ENCODE peak calls at places on chromosomes 6 and 20, in seven cellular contexts. B is heart left ventricle, N is GM10248, H is left cardiac atrium, C is mesenteric fat pad, W is cortex of kidney, Z is amniotic stem cell. J is an unnamed sample.

GRCh38 chr20:21918398-21918797 is 212.9 kb downstream of the PAX1 start:
- DNase-seq in Z (no peak), B (no peak), C (no peak), H (no peak), N (no peak), W (no peak), J (no peak)

GRCh38 chr6:134983823-134984222 is 33.9 kb upstream of the ALDH8A1 start:
- DNase-seq in Z (no peak), N (no peak), H (no peak), W (no peak), B (no peak), C (no peak), J (no peak)

GRCh38 chr6:128723667-128724066 is 159.3 kb upstream of the LAMA2 start:
- DNase-seq in C (no peak), W (no peak), B (no peak), Z (no peak), N (no peak), H (no peak), J (no peak)

GRCh38 chr6:153170511-153170910 is 39.4 kb upstream of the RGS17 start:
- DNase-seq in N (no peak), B (no peak), H (no peak), Z (no peak), W (no peak), C (no peak), J (peak)

GRCh38 chr20:50844430-50845100 is 49.7 kb downstream of the BCAS4 start:
- DNase-seq in N (peak), H (peak), B (no peak), Z (no peak), W (no peak), C (no peak), J (peak)

GRCh38 chr6:166041277-166041676 is 126.4 kb downstream of the TBXT start:
- DNase-seq in N (no peak), Z (no peak), H (no peak), W (no peak), B (no peak), C (no peak), J (no peak)

GRCh38 chr6:39776581-39776980 is 15.6 kb upstream of the DAAM2 start:
- DNase-seq in N (no peak), B (no peak), C (no peak), H (no peak), W (no peak), Z (no peak), J (no peak)

GRCh38 chr20:24102749-24103148 is 114.2 kb upstream of the GGTLC1 start:
- DNase-seq in Z (peak), W (no peak), C (no peak), N (no peak), B (no peak), H (no peak), J (no peak)

GRCh38 chr6:149026530-149026942 is 279.7 kb downstream of the UST start:
- DNase-seq in C (no peak), B (no peak), H (no peak), W (no peak), N (no peak), Z (peak), J (peak)

GRCh38 chr6:16286151-16286522 is 47.8 kb downstream of the GMPR start:
- DNase-seq in W (no peak), N (peak), Z (no peak), B (no peak), C (peak), H (peak), J (peak)

J was measured in EL.